ENCODE peak calls at places on chromosomes 1 and 21, in five cellular contexts. Z, Y, E, A and Q are unnamed samples.

GRCh38 chr21:31182231-31183129 is 144.2 kb upstream of the KRTAP19-8 start:
- DNase-seq in Z (no peak), Y (no peak), E (no peak), A (no peak), Q (peak)

GRCh38 chr1:99557556-99558256 is 88.2 kb upstream of the PALMD start:
- DNase-seq in Z (peak), Y (peak), E (no peak), A (no peak), Q (no peak)

GRCh38 chr21:19475525-19475924 is 1071.9 kb upstream of the TMPRSS15 start:
- DNase-seq in Z (no peak), Y (no peak), E (no peak), A (no peak), Q (no peak)

GRCh38 chr1:180295999-180296398 is 65.9 kb downstream of the LHX4 start:
- DNase-seq in Z (no peak), Y (no peak), E (no peak), A (no peak), Q (no peak)

GRCh38 chr1:165551469-165551868 is 7.7 kb downstream of the LRRC52 start:
- DNase-seq in Z (no peak), Y (no peak), E (no peak), A (no peak), Q (no peak)

GRCh38 chr1:156590326-156591180 is 1.0 kb upstream of the NAXE start:
- DNase-seq in Z (no peak), Y (no peak), E (no peak), A (no peak), Q (no peak)

GRCh38 chr21:25834376-25834775 is 99.6 kb downstream of the GABPA start:
- DNase-seq in Z (no peak), Y (no peak), E (no peak), A (no peak), Q (no peak)

GRCh38 chr1:41444246-41444645 is 40.2 kb downstream of the EDN2 start:
- DNase-seq in Z (no peak), Y (no peak), E (no peak), A (peak), Q (no peak)

GRCh38 chr1:198272492-198272891 is 115.7 kb downstream of the NEK7 start:
- DNase-seq in Z (peak), Y (no peak), E (no peak), A (no peak), Q (no peak)

GRCh38 chr1:65471213-65471833 is 50.9 kb downstream of the LEPR start:
- DNase-seq in Z (no peak), Y (no peak), E (no peak), A (no peak), Q (no peak)

GRCh38 chr1:224340711-224341384 is 10.9 kb upstream of the NVL start:
- DNase-seq in Z (no peak), Y (no peak), E (no peak), A (no peak), Q (peak)

GRCh38 chr1:213393860-213394259 is 342.8 kb downstream of the RPS6KC1 start:
- DNase-seq in Z (no peak), Y (no peak), E (no peak), A (no peak), Q (no peak)

GRCh38 chr1:26862781-26863676 is at the start of gene SFN:
- DNase-seq in Z (no peak), Y (no peak), E (no peak), A (peak), Q (no peak)

GRCh38 chr1:58397187-58397820 is 149.2 kb downstream of the OMA1 start:
- DNase-seq in Z (peak), Y (no peak), E (no peak), A (no peak), Q (no peak)

GRCh38 chr1:27038020-27038419 is 25.4 kb upstream of the TENT5B start:
- DNase-seq in Z (no peak), Y (no peak), E (no peak), A (no peak), Q (no peak)

GRCh38 chr1:17957588-17958267 is 149.9 kb upstream of the IGSF21 start:
- DNase-seq in Z (no peak), Y (peak), E (no peak), A (no peak), Q (no peak)

GRCh38 chr1:30718636-30719405 is 4.6 kb downstream of the MATN1 start:
- DNase-seq in Z (peak), Y (peak), E (no peak), A (peak), Q (peak)

GRCh38 chr1:37156646-37157045 is 122.3 kb upstream of the GRIK3 start:
- DNase-seq in Z (no peak), Y (no peak), E (no peak), A (no peak), Q (no peak)

GRCh38 chr1:45979074-45979777 is 153.2 kb downstream of the PIK3R3 start:
- DNase-seq in Z (peak), Y (no peak), E (no peak), A (peak), Q (no peak)

GRCh38 chr1:91929246-91929645 is 20.0 kb upstream of the BRDT start:
- DNase-seq in Z (no peak), Y (no peak), E (no peak), A (no peak), Q (no peak)